ENCODE peak calls at places on chromosomes 16 and 17, in four cellular contexts. F, U, M and L are unnamed samples.

GRCh38 chr16:47574091-47575054 is 113.2 kb downstream of the PHKB start:
- DNase-seq in F (no peak), U (no peak), M (no peak), L (no peak)

GRCh38 chr17:49387374-49388289 is 25.6 kb upstream of the ZNF652 start:
- DNase-seq in M (no peak), F (no peak), U (no peak), L (no peak)

GRCh38 chr17:418421-418751 is 65.8 kb upstream of the RPH3AL start:
- DNase-seq in M (no peak), F (no peak), U (no peak), L (no peak)

GRCh38 chr17:49969134-49969759 is at the start of gene DLX4:
- DNase-seq in U (no peak), F (no peak), M (no peak), L (no peak)

GRCh38 chr16:3456374-3456773 is 12.9 kb downstream of the NAA60 start:
- DNase-seq in M (peak; percentile 49), U (no peak), F (no peak), L (no peak)

GRCh38 chr17:7843536-7844291 is 9.7 kb downstream of the KDM6B start:
- DNase-seq in M (peak; percentile 86), U (peak; percentile 76), F (peak; percentile 82), L (peak; percentile 95)

GRCh38 chr16:66608241-66609138 is 4.0 kb downstream of the CMTM3 start:
- DNase-seq in F (peak; percentile 82), M (peak; percentile 77), U (peak; percentile 93), L (peak; percentile 96)

GRCh38 chr17:78351449-78352006 is 8.3 kb downstream of the SOCS3 start:
- DNase-seq in M (no peak), U (peak; percentile 44), F (peak; percentile 97), L (peak; percentile 94)

GRCh38 chr17:51537996-51538550 is 277.7 kb downstream of the UTP18 start:
- DNase-seq in U (no peak), F (no peak), M (no peak), L (no peak)

GRCh38 chr17:70278846-70279465 is 109.6 kb downstream of the KCNJ2 start:
- DNase-seq in M (peak; percentile 83), F (no peak), U (peak; percentile 8), L (no peak)

GRCh38 chr16:23836404-23837291 is 865 bp downstream of the PRKCB start:
- DNase-seq in F (no peak), U (peak; percentile 9), M (no peak), L (peak; percentile 56)
- H3K4me3 ChIP-seq in F (peak overlapping the region; percentile 54), U (no peak overlapping the region), M (no peak overlapping the region), L (peak overlapping the region; percentile 28)

DNA sequence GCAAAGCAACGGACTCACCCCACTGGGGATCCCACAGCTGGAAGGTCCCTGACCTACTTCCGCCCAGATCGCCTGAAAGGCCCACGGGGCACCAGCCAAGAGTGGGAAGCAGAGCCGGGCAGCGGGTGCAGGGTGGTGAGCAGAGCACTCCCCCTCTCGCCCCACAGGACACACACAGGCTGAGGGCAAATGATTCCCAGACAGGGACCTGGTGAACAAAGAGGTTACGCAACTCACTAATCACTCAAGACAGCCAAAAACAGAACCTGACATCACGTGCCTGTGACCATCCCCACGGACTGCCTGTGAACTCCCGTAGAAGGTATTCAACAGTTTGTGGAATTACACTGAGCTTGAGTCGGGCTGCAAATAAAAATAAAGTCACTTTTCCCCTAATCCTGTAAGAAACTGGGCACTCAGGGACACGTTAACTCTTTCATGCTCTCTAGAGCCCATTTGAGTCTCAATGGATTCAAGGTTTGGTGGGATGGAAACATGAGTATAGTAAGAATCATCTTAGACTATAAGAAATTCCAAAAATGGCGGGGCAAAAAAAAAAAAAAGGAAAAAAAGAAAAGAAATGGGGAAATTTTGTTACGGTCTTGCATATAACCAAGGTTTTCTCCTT is 396.1 kb downstream of the SOX9 start:
- DNase-seq in U (peak; percentile 76), F (no peak), M (no peak), L (no peak)
- H3K4me3 ChIP-seq in U (peak overlapping the region; percentile 42), F (no peak overlapping the region), M (no peak overlapping the region), L (no peak overlapping the region)

GRCh38 chr16:65229191-65229662 is 107.4 kb upstream of the CDH11 start:
- DNase-seq in F (no peak), M (no peak), U (no peak), L (no peak)
- H3K4me3 ChIP-seq in F (no peak overlapping the region), M (no peak overlapping the region), U (no peak overlapping the region), L (no peak overlapping the region)

GRCh38 chr17:80877829-80878303 is 113.8 kb upstream of the CHMP6 start:
- DNase-seq in F (peak; percentile 10), U (no peak), M (no peak), L (peak; percentile 43)

GRCh38 chr17:80878876-80879722 is 112.5 kb upstream of the CHMP6 start:
- DNase-seq in F (peak; percentile 9), U (peak; percentile 5), M (no peak), L (peak; percentile 48)

GRCh38 chr17:80879723-80880649 is 111.7 kb upstream of the CHMP6 start:
- DNase-seq in M (no peak), U (peak; percentile 9), F (peak; percentile 13), L (peak; percentile 27)

GRCh38 chr17:80874866-80875445 is 116.7 kb upstream of the CHMP6 start:
- DNase-seq in U (no peak), F (no peak), M (no peak), L (peak; percentile 12)

GRCh38 chr17:80877095-80877828 is 114.4 kb upstream of the CHMP6 start:
- DNase-seq in F (no peak), M (no peak), U (no peak), L (peak; percentile 11)
- H3K4me3 ChIP-seq in F (no peak overlapping the region), M (no peak overlapping the region), U (no peak overlapping the region), L (no peak overlapping the region)

DNA sequence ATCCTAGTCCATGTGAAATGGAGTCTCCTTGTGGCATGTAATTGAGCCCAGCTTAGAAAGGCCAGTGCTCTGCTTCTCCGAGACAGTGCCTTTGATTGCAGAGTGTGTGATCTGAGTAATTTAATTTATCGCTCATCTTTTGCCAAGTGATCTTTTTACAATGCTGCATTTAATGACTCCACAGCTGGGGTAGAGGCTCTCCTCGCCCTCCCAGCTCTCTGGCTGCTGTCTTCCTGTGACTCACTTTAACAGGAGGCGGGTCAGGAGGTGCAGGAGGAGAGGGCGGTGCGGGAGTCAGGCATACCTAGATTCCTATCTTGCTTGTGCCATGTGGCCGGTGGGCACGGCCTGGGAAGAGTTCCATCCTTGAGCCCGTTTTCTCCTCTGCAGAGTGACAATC is 113.4 kb upstream of the FOXF1 start:
- DNase-seq in M (peak; percentile 86), F (no peak), U (peak; percentile 78), L (no peak)
- H3K4me3 ChIP-seq in M (no peak overlapping the region), F (no peak overlapping the region), U (peak overlapping the region; percentile 27), L (no peak overlapping the region)

GRCh38 chr17:75864448-75864871 is 9.3 kb upstream of the WBP2 start:
- DNase-seq in U (no peak), F (peak; percentile 75), M (no peak), L (peak; percentile 69)
- H3K4me3 ChIP-seq in U (no peak overlapping the region), F (no peak overlapping the region), M (no peak overlapping the region), L (no peak overlapping the region)